ENCODE peak calls at places on chromosome 13, in six cellular contexts. M is A549, B is HepG2, C is endothelial cell of umbilical vein, X is GM12878, K is K562. L is an unnamed sample.

GRCh38 chr13:78372581-78372980 is 230.8 kb downstream of the POU4F1 start:
- DNase-seq in B (no peak), K (no peak), X (no peak), M (no peak), C (no peak), L (peak)

GRCh38 chr13:30362869-30363268 is 55.5 kb upstream of the KATNAL1 start:
- DNase-seq in B (no peak), M (no peak), X (no peak), K (peak), C (no peak), L (no peak)

GRCh38 chr13:53197424-53197823 is 168.8 kb downstream of the OLFM4 start:
- DNase-seq in B (no peak), M (no peak), K (no peak), X (no peak), C (no peak), L (no peak)

GRCh38 chr13:102558029-102558428 is 38.8 kb upstream of the TPP2 start:
- DNase-seq in M (no peak), C (no peak), K (no peak), X (no peak), B (no peak), L (no peak)

GRCh38 chr13:46948338-46948737 is 51.5 kb upstream of the HTR2A start:
- DNase-seq in C (no peak), K (no peak), B (no peak), M (no peak), X (no peak), L (no peak)

GRCh38 chr13:89628567-89628966 is 1718.9 kb upstream of the MIR17HG start:
- DNase-seq in K (no peak), M (no peak), B (no peak), X (no peak), C (no peak), L (no peak)

GRCh38 chr13:98105929-98106336 is 37.0 kb upstream of the FARP1 start:
- DNase-seq in M (no peak), X (no peak), C (peak), K (peak), B (peak), L (peak)

GRCh38 chr13:27783111-27783510 is 9.2 kb upstream of the GSX1 start:
- DNase-seq in X (no peak), M (no peak), K (no peak), B (peak), C (peak), L (no peak)

GRCh38 chr13:20702530-20702929 is 969 bp upstream of the IL17D start:
- DNase-seq in M (no peak), K (no peak), C (peak), B (no peak), X (no peak), L (peak)

GRCh38 chr13:93991569-93991968 is 487.9 kb downstream of the DCT start:
- DNase-seq in B (no peak), X (no peak), M (no peak), C (no peak), K (no peak), L (no peak)

GRCh38 chr13:99367663-99368448 is 60.7 kb upstream of the GPR183 start:
- DNase-seq in K (no peak), B (no peak), X (no peak), C (no peak), M (no peak), L (no peak)

GRCh38 chr13:46748300-46748699 is 48.7 kb downstream of the ESD start:
- DNase-seq in C (no peak), M (no peak), B (no peak), K (no peak), X (no peak), L (peak)

GRCh38 chr13:106468207-106468606 is 67.3 kb downstream of the EFNB2 start:
- DNase-seq in M (no peak), X (no peak), B (no peak), K (no peak), C (no peak), L (no peak)

GRCh38 chr13:107770541-107770940 is 444.8 kb downstream of the LIG4 start:
- DNase-seq in C (no peak), K (no peak), X (no peak), B (no peak), M (no peak), L (no peak)

GRCh38 chr13:44155422-44156293 is 218.0 kb upstream of the SERP2 start:
- DNase-seq in K (peak), X (no peak), B (no peak), M (no peak), C (peak), L (no peak)

GRCh38 chr13:114019367-114019766 is 45.5 kb upstream of the C13orf46 start:
- DNase-seq in K (peak), B (no peak), M (peak), X (no peak), C (no peak), L (peak)

GRCh38 chr13:44313674-44314073 is 60.0 kb upstream of the SERP2 start:
- DNase-seq in B (no peak), X (no peak), M (peak), K (no peak), C (peak), L (peak)

GRCh38 chr13:27011661-27012060 is 159.9 kb downstream of the USP12 start:
- DNase-seq in X (no peak), C (no peak), B (no peak), K (no peak), M (no peak), L (no peak)

GRCh38 chr13:76009491-76009890 is 373.4 kb downstream of the LMO7 start:
- DNase-seq in B (no peak), M (peak), K (no peak), X (no peak), C (peak), L (no peak)

GRCh38 chr13:113622791-113623490 is 35.1 kb downstream of the ATP4B start:
- DNase-seq in X (no peak), M (no peak), B (no peak), K (no peak), C (no peak), L (no peak)

GRCh38 chr13:51822106-51822840 is 18.3 kb upstream of the DHRS12 start:
- DNase-seq in K (no peak), M (no peak), X (no peak), B (no peak), C (no peak), L (no peak)

GRCh38 chr13:36910545-36910944 is 9.5 kb downstream of the SMAD9 start:
- DNase-seq in B (no peak), K (no peak), C (no peak), X (no peak), M (no peak), L (no peak)

GRCh38 chr13:72144625-72145024 is 277.6 kb upstream of the DACH1 start:
- DNase-seq in X (no peak), C (no peak), M (no peak), K (no peak), B (no peak), L (no peak)

GRCh38 chr13:25170554-25171107 is 1.5 kb downstream of the AMER2 start:
- DNase-seq in M (no peak), C (no peak), X (no peak), B (no peak), K (no peak), L (no peak)

GRCh38 chr13:29936051-29936813 is 85.8 kb upstream of the UBL3 start:
- DNase-seq in K (no peak), B (no peak), X (no peak), C (no peak), M (no peak), L (peak)

GRCh38 chr13:97281028-97281427 is 58.9 kb downstream of the MBNL2 start:
- DNase-seq in K (no peak), B (no peak), C (no peak), M (no peak), X (no peak), L (no peak)

GRCh38 chr13:50916701-50917184 is 7.2 kb downstream of the RNASEH2B start:
- DNase-seq in K (no peak), B (no peak), M (no peak), X (no peak), C (peak), L (peak)

GRCh38 chr13:27375686-27376326 is 48.6 kb upstream of the GTF3A start:
- DNase-seq in M (peak), X (no peak), B (peak), C (peak), K (peak), L (peak)

GRCh38 chr13:39566216-39566869 is 36.6 kb downstream of the LHFPL6 start:
- DNase-seq in X (no peak), C (no peak), M (no peak), B (no peak), K (no peak), L (no peak)

GRCh38 chr13:46530084-46530935 is 22.7 kb upstream of the LRCH1 start:
- DNase-seq in K (no peak), C (no peak), X (no peak), M (no peak), B (no peak), L (peak)

GRCh38 chr13:41956272-41956671 is 4.6 kb downstream of the VWA8 start:
- DNase-seq in K (no peak), C (no peak), M (no peak), B (no peak), X (no peak), L (no peak)

GRCh38 chr13:41962994-41963393 is 2.1 kb upstream of the VWA8 start:
- DNase-seq in K (no peak), C (no peak), B (no peak), X (no peak), M (no peak), L (no peak)

GRCh38 chr13:41955605-41956004 is 5.3 kb downstream of the VWA8 start:
- DNase-seq in B (no peak), C (no peak), K (no peak), X (no peak), M (no peak), L (peak)

GRCh38 chr13:41960700-41961697 is at the start of gene VWA8:
- DNase-seq in M (peak), X (no peak), K (peak), B (peak), C (peak), L (peak)

DNA sequence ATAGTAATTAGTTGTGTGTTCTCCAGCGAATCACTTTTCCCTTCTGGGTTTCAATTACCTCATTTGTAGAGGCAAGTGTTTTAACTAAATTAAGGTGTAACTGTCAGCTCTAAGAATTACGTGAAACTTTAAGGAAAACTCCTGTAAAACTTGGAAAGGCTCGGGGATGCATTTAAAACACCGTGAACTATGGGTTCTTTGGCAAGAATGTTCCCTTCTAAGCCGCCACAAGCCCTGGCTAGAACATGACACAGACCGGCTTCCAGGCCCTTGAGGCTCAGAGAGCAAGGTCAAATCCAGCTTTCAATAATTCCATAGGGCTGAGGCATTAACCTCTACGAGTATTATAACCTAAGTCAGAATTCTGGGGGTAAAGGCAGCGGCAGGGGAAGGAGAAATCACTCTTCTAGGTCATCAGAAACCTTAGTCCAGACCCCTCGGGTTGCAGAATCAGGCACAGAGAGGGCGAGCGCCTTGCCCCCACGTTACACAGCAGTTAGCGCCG is 662 bp downstream of the VWA8 start:
- DNase-seq in X (no peak), K (no peak), C (peak), B (peak), M (peak), L (no peak)
- TF ChIP-seq MYC in X (no peak), K (no peak), C (no peak), B (no peak), M (no peak), L (no peak)

DNA sequence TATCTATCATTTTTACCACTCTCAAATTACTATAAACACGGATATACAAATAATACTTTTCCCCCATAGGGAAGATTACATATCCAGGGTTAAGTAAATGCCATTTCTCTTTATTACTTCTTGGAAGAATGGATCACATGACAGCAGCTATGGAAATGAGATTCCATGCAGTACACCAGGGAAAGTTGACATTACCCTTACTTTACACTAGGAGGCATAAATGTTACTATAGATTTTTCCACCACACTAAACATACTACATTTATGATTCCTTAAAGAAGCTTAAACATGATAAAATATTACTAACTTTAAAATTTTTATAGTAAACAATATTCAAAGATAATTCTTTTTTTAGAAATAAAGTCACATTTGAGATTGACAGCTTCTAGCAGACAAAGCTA is 611.4 kb downstream of the PCDH9 start:
- DNase-seq in C (peak), B (peak), X (no peak), M (peak), K (peak), L (peak)
- TF ChIP-seq MAX in C (no peak), B (no peak), X (no peak), M (no peak), K (no peak), L (no peak)

GRCh38 chr13:110683203-110683883 is 22.6 kb downstream of the CARS2 start:
- DNase-seq in B (peak), X (no peak), C (peak), K (no peak), M (no peak), L (no peak)
- TF ChIP-seq MYC in B (no peak), X (no peak), C (no peak), K (no peak), M (no peak), L (no peak)

GRCh38 chr13:85798999-85799646 is at the start of gene SLITRK6:
- DNase-seq in C (no peak), M (peak), B (no peak), X (no peak), K (no peak), L (peak)
- TF ChIP-seq MAX in C (no peak), M (no peak), B (no peak), X (no peak), K (no peak), L (no peak)

DNA sequence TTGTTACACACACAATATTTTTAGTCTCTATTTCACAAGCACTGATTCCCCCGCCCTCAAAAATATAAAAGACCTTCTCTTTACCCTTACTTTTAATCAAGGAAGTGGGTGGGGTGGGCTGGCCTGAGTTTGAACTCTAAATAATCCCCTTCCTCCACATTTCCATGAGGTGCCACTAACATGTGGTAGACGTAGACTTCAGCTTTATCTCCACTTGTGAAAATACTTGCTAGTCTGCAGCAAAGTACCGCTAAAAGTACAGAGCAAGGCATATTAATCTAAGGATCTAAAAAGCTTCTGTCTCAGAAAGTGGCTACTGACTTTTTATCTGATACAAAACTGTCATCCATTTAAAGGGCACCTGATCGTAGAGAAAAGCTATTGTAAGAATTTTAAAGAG is 739.6 kb upstream of the SLC10A2 start:
- DNase-seq in X (no peak), M (no peak), C (no peak), K (no peak), B (no peak), L (no peak)
- TF ChIP-seq MYC in X (no peak), M (no peak), C (no peak), K (no peak), B (no peak), L (no peak)

DNA sequence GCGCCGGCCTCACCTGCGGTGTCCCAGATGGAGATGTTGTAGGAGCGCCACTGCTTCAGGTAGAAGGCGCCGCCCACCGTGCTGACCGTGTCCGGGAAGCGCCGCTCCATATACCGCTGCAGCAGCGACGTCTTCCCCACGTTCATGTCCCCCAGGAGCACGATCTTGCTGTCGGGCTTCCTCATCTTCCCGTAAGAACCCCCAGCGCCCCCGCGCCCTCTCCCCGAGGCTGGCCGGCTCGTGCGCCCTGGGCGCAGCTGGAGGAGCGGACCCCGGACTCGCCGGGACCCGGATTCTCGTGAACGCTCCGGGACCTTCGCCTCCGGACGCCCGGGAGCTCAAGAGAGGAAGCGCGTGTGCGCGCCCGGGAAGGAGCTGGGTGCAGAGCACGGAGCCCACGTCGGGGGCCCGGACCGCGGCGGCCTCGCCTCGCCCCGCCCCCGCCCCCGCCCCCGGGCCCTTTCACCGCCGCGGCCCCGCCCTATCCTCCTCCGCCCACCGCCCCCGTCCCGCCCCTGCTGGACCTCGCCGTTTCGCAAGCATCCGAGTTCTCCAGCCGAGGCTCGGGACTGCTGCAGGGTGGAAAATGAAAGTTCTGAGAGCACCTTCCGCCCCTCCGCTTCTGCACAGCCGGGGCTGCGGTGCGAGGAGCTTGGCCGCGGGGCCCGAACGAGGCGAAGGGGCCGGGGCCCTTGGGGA is at the start of gene RAB20:
- DNase-seq in X (no peak), M (peak), B (peak), K (peak), C (peak), L (peak)
- TF ChIP-seq MAX in X (peak), M (peak), B (peak), K (no peak), C (no peak), L (peak)

DNA sequence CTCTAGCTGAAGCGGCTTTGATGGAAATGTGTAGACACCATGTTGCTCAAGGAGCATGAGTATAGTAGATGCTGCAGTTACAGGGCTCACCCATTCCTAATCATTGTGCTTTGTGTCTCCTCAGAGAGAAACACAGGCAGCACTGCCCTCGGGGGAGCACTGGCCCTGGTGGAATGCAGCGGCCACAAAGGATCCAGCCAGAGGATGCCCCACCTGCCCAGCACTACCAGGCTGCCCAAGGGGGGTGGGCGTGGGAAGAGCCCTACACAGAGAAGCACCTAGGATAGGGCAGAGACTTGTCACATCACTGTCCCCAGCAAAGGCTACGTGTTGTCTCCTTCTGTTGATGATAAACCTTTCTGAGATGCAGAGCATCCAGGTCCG is 9.0 kb downstream of the TUBA3C start:
- DNase-seq in B (no peak), X (no peak), M (no peak), C (no peak), K (no peak), L (no peak)
- TF ChIP-seq MYC in B (no peak), X (no peak), M (no peak), C (no peak), K (no peak), L (no peak)

L was measured in NB4.